ENCODE peak calls at places on chromosomes 4 and X, in nine cellular contexts. One of them, this sample, is unnamed.

GRCh38 chr4:78058591-78059523 is 1.7 kb downstream of the FRAS1 start:
- DNase-seq in uterus: peak
- DNase-seq in NCI-H2081 treated with DMSO at 0.1 percent for 48 hours: no peak
- DNase-seq in NCI-H1092 treated with DMSO at 0.1 percent for 48 hours: peak
- DNase-seq in right lobe of liver: peak
- DNase-seq in fibroblast of gingiva: peak
- DNase-seq in mucosa of descending colon: peak
- DNase-seq in cardiac fibroblast: peak
- DNase-seq in activated naive CD4-positive, alpha-beta T cell treated with anti-CD3 and anti-CD28 coated beads, Interleukin-2, amount 10 ng/mL, durations not matched to agents 7 days and 5 days: no peak
- DNase-seq in this sample: peak

GRCh38 chrX:31071262-31071661 is 579 bp downstream of the FTHL17 start:
- DNase-seq in uterus: no peak
- DNase-seq in NCI-H2081 treated with DMSO at 0.1 percent for 48 hours: no peak
- DNase-seq in NCI-H1092 treated with DMSO at 0.1 percent for 48 hours: no peak
- DNase-seq in right lobe of liver: no peak
- DNase-seq in fibroblast of gingiva: no peak
- DNase-seq in mucosa of descending colon: no peak
- DNase-seq in cardiac fibroblast: no peak
- DNase-seq in activated naive CD4-positive, alpha-beta T cell treated with anti-CD3 and anti-CD28 coated beads, Interleukin-2, amount 10 ng/mL, durations not matched to agents 7 days and 5 days: no peak
- DNase-seq in this sample: no peak

GRCh38 chr4:147760176-147760575 is 28.3 kb downstream of the ARHGAP10 start:
- DNase-seq in uterus: no peak
- DNase-seq in NCI-H2081 treated with DMSO at 0.1 percent for 48 hours: peak
- DNase-seq in NCI-H1092 treated with DMSO at 0.1 percent for 48 hours: peak
- DNase-seq in right lobe of liver: no peak
- DNase-seq in fibroblast of gingiva: no peak
- DNase-seq in mucosa of descending colon: no peak
- DNase-seq in cardiac fibroblast: no peak
- DNase-seq in activated naive CD4-positive, alpha-beta T cell treated with anti-CD3 and anti-CD28 coated beads, Interleukin-2, amount 10 ng/mL, durations not matched to agents 7 days and 5 days: no peak
- DNase-seq in this sample: peak

GRCh38 chr4:174215936-174216699 is 67.3 kb downstream of the FBXO8 start:
- DNase-seq in uterus: no peak
- DNase-seq in NCI-H2081 treated with DMSO at 0.1 percent for 48 hours: no peak
- DNase-seq in NCI-H1092 treated with DMSO at 0.1 percent for 48 hours: no peak
- DNase-seq in right lobe of liver: no peak
- DNase-seq in fibroblast of gingiva: no peak
- DNase-seq in mucosa of descending colon: no peak
- DNase-seq in cardiac fibroblast: no peak
- DNase-seq in activated naive CD4-positive, alpha-beta T cell treated with anti-CD3 and anti-CD28 coated beads, Interleukin-2, amount 10 ng/mL, durations not matched to agents 7 days and 5 days: no peak
- DNase-seq in this sample: no peak

GRCh38 chr4:112938461-112939058 is 110.9 kb upstream of the ANK2 start:
- DNase-seq in uterus: no peak
- DNase-seq in NCI-H2081 treated with DMSO at 0.1 percent for 48 hours: no peak
- DNase-seq in NCI-H1092 treated with DMSO at 0.1 percent for 48 hours: peak
- DNase-seq in right lobe of liver: no peak
- DNase-seq in fibroblast of gingiva: peak
- DNase-seq in mucosa of descending colon: no peak
- DNase-seq in cardiac fibroblast: peak
- DNase-seq in activated naive CD4-positive, alpha-beta T cell treated with anti-CD3 and anti-CD28 coated beads, Interleukin-2, amount 10 ng/mL, durations not matched to agents 7 days and 5 days: no peak
- DNase-seq in this sample: peak

GRCh38 chrX:138890491-138890890 is 179.0 kb upstream of the FGF13 start:
- DNase-seq in uterus: no peak
- DNase-seq in NCI-H2081 treated with DMSO at 0.1 percent for 48 hours: no peak
- DNase-seq in NCI-H1092 treated with DMSO at 0.1 percent for 48 hours: no peak
- DNase-seq in right lobe of liver: no peak
- DNase-seq in fibroblast of gingiva: peak
- DNase-seq in mucosa of descending colon: no peak
- DNase-seq in cardiac fibroblast: no peak
- DNase-seq in activated naive CD4-positive, alpha-beta T cell treated with anti-CD3 and anti-CD28 coated beads, Interleukin-2, amount 10 ng/mL, durations not matched to agents 7 days and 5 days: no peak
- DNase-seq in this sample: no peak

GRCh38 chr4:158906073-158906472 is 137.2 kb downstream of the FNIP2 start:
- DNase-seq in uterus: no peak
- DNase-seq in NCI-H2081 treated with DMSO at 0.1 percent for 48 hours: no peak
- DNase-seq in NCI-H1092 treated with DMSO at 0.1 percent for 48 hours: no peak
- DNase-seq in right lobe of liver: no peak
- DNase-seq in fibroblast of gingiva: no peak
- DNase-seq in mucosa of descending colon: no peak
- DNase-seq in cardiac fibroblast: no peak
- DNase-seq in activated naive CD4-positive, alpha-beta T cell treated with anti-CD3 and anti-CD28 coated beads, Interleukin-2, amount 10 ng/mL, durations not matched to agents 7 days and 5 days: peak
- DNase-seq in this sample: peak

GRCh38 chrX:101803451-101803850 is 128.4 kb downstream of the ZMAT1 start:
- DNase-seq in uterus: no peak
- DNase-seq in NCI-H2081 treated with DMSO at 0.1 percent for 48 hours: no peak
- DNase-seq in NCI-H1092 treated with DMSO at 0.1 percent for 48 hours: peak
- DNase-seq in right lobe of liver: no peak
- DNase-seq in fibroblast of gingiva: no peak
- DNase-seq in mucosa of descending colon: peak
- DNase-seq in cardiac fibroblast: peak
- DNase-seq in activated naive CD4-positive, alpha-beta T cell treated with anti-CD3 and anti-CD28 coated beads, Interleukin-2, amount 10 ng/mL, durations not matched to agents 7 days and 5 days: no peak
- DNase-seq in this sample: peak

GRCh38 chr4:90982787-90983186 is 855.6 kb downstream of the CCSER1 start:
- DNase-seq in uterus: no peak
- DNase-seq in NCI-H2081 treated with DMSO at 0.1 percent for 48 hours: no peak
- DNase-seq in NCI-H1092 treated with DMSO at 0.1 percent for 48 hours: no peak
- DNase-seq in right lobe of liver: no peak
- DNase-seq in fibroblast of gingiva: no peak
- DNase-seq in mucosa of descending colon: no peak
- DNase-seq in cardiac fibroblast: no peak
- DNase-seq in activated naive CD4-positive, alpha-beta T cell treated with anti-CD3 and anti-CD28 coated beads, Interleukin-2, amount 10 ng/mL, durations not matched to agents 7 days and 5 days: no peak
- DNase-seq in this sample: no peak

GRCh38 chrX:85052636-85053343 is 49.1 kb downstream of the APOOL start:
- DNase-seq in uterus: no peak
- DNase-seq in NCI-H2081 treated with DMSO at 0.1 percent for 48 hours: no peak
- DNase-seq in NCI-H1092 treated with DMSO at 0.1 percent for 48 hours: no peak
- DNase-seq in right lobe of liver: no peak
- DNase-seq in fibroblast of gingiva: peak
- DNase-seq in mucosa of descending colon: no peak
- DNase-seq in cardiac fibroblast: peak
- DNase-seq in activated naive CD4-positive, alpha-beta T cell treated with anti-CD3 and anti-CD28 coated beads, Interleukin-2, amount 10 ng/mL, durations not matched to agents 7 days and 5 days: no peak
- DNase-seq in this sample: peak

GRCh38 chr4:88672987-88673386 is 24.6 kb downstream of the NAP1L5 start:
- DNase-seq in uterus: no peak
- DNase-seq in NCI-H2081 treated with DMSO at 0.1 percent for 48 hours: no peak
- DNase-seq in NCI-H1092 treated with DMSO at 0.1 percent for 48 hours: peak
- DNase-seq in right lobe of liver: no peak
- DNase-seq in fibroblast of gingiva: peak
- DNase-seq in mucosa of descending colon: peak
- DNase-seq in cardiac fibroblast: peak
- DNase-seq in activated naive CD4-positive, alpha-beta T cell treated with anti-CD3 and anti-CD28 coated beads, Interleukin-2, amount 10 ng/mL, durations not matched to agents 7 days and 5 days: peak
- DNase-seq in this sample: peak

GRCh38 chr4:29711226-29711625 is 1008.9 kb upstream of the PCDH7 start:
- DNase-seq in uterus: no peak
- DNase-seq in NCI-H2081 treated with DMSO at 0.1 percent for 48 hours: no peak
- DNase-seq in NCI-H1092 treated with DMSO at 0.1 percent for 48 hours: no peak
- DNase-seq in right lobe of liver: no peak
- DNase-seq in fibroblast of gingiva: peak
- DNase-seq in mucosa of descending colon: no peak
- DNase-seq in cardiac fibroblast: no peak
- DNase-seq in activated naive CD4-positive, alpha-beta T cell treated with anti-CD3 and anti-CD28 coated beads, Interleukin-2, amount 10 ng/mL, durations not matched to agents 7 days and 5 days: no peak
- DNase-seq in this sample: peak

GRCh38 chr4:51884606-51885005 is 41.7 kb downstream of the DCUN1D4 start:
- DNase-seq in uterus: no peak
- DNase-seq in NCI-H2081 treated with DMSO at 0.1 percent for 48 hours: no peak
- DNase-seq in NCI-H1092 treated with DMSO at 0.1 percent for 48 hours: no peak
- DNase-seq in right lobe of liver: no peak
- DNase-seq in fibroblast of gingiva: no peak
- DNase-seq in mucosa of descending colon: no peak
- DNase-seq in cardiac fibroblast: no peak
- DNase-seq in activated naive CD4-positive, alpha-beta T cell treated with anti-CD3 and anti-CD28 coated beads, Interleukin-2, amount 10 ng/mL, durations not matched to agents 7 days and 5 days: no peak
- DNase-seq in this sample: no peak

GRCh38 chr4:110042540-110043517 is 130.1 kb downstream of the EGF start:
- DNase-seq in uterus: no peak
- DNase-seq in NCI-H2081 treated with DMSO at 0.1 percent for 48 hours: no peak
- DNase-seq in NCI-H1092 treated with DMSO at 0.1 percent for 48 hours: no peak
- DNase-seq in right lobe of liver: no peak
- DNase-seq in fibroblast of gingiva: peak
- DNase-seq in mucosa of descending colon: no peak
- DNase-seq in cardiac fibroblast: no peak
- DNase-seq in activated naive CD4-positive, alpha-beta T cell treated with anti-CD3 and anti-CD28 coated beads, Interleukin-2, amount 10 ng/mL, durations not matched to agents 7 days and 5 days: no peak
- DNase-seq in this sample: no peak

GRCh38 chr4:19514276-19515070 is 737.2 kb upstream of the SLIT2 start:
- DNase-seq in uterus: no peak
- DNase-seq in NCI-H2081 treated with DMSO at 0.1 percent for 48 hours: no peak
- DNase-seq in NCI-H1092 treated with DMSO at 0.1 percent for 48 hours: no peak
- DNase-seq in right lobe of liver: no peak
- DNase-seq in fibroblast of gingiva: peak
- DNase-seq in mucosa of descending colon: no peak
- DNase-seq in cardiac fibroblast: no peak
- DNase-seq in activated naive CD4-positive, alpha-beta T cell treated with anti-CD3 and anti-CD28 coated beads, Interleukin-2, amount 10 ng/mL, durations not matched to agents 7 days and 5 days: no peak
- DNase-seq in this sample: no peak

GRCh38 chr4:101790521-101791188 is at the start of gene BANK1:
- DNase-seq in uterus: no peak
- DNase-seq in NCI-H2081 treated with DMSO at 0.1 percent for 48 hours: no peak
- DNase-seq in NCI-H1092 treated with DMSO at 0.1 percent for 48 hours: peak
- DNase-seq in right lobe of liver: peak
- DNase-seq in fibroblast of gingiva: peak
- DNase-seq in mucosa of descending colon: peak
- DNase-seq in cardiac fibroblast: peak
- DNase-seq in activated naive CD4-positive, alpha-beta T cell treated with anti-CD3 and anti-CD28 coated beads, Interleukin-2, amount 10 ng/mL, durations not matched to agents 7 days and 5 days: peak
- DNase-seq in this sample: peak

GRCh38 chr4:113905301-113905700 is 74.1 kb downstream of the ARSJ start:
- DNase-seq in uterus: no peak
- DNase-seq in NCI-H2081 treated with DMSO at 0.1 percent for 48 hours: no peak
- DNase-seq in NCI-H1092 treated with DMSO at 0.1 percent for 48 hours: no peak
- DNase-seq in right lobe of liver: no peak
- DNase-seq in fibroblast of gingiva: peak
- DNase-seq in mucosa of descending colon: no peak
- DNase-seq in cardiac fibroblast: no peak
- DNase-seq in activated naive CD4-positive, alpha-beta T cell treated with anti-CD3 and anti-CD28 coated beads, Interleukin-2, amount 10 ng/mL, durations not matched to agents 7 days and 5 days: no peak
- DNase-seq in this sample: no peak

GRCh38 chrX:149453030-149453429 is 52.1 kb downstream of the IDS start:
- DNase-seq in uterus: no peak
- DNase-seq in NCI-H2081 treated with DMSO at 0.1 percent for 48 hours: no peak
- DNase-seq in NCI-H1092 treated with DMSO at 0.1 percent for 48 hours: no peak
- DNase-seq in right lobe of liver: no peak
- DNase-seq in fibroblast of gingiva: peak
- DNase-seq in mucosa of descending colon: no peak
- DNase-seq in cardiac fibroblast: peak
- DNase-seq in activated naive CD4-positive, alpha-beta T cell treated with anti-CD3 and anti-CD28 coated beads, Interleukin-2, amount 10 ng/mL, durations not matched to agents 7 days and 5 days: no peak
- DNase-seq in this sample: peak

GRCh38 chr4:68373513-68373912 is 23.6 kb upstream of the YTHDC1 start:
- DNase-seq in uterus: peak
- DNase-seq in NCI-H2081 treated with DMSO at 0.1 percent for 48 hours: no peak
- DNase-seq in NCI-H1092 treated with DMSO at 0.1 percent for 48 hours: peak
- DNase-seq in right lobe of liver: peak
- DNase-seq in fibroblast of gingiva: peak
- DNase-seq in mucosa of descending colon: peak
- DNase-seq in cardiac fibroblast: peak
- DNase-seq in activated naive CD4-positive, alpha-beta T cell treated with anti-CD3 and anti-CD28 coated beads, Interleukin-2, amount 10 ng/mL, durations not matched to agents 7 days and 5 days: peak
- DNase-seq in this sample: no peak

GRCh38 chr4:8322794-8323704 is 53.5 kb downstream of the HTRA3 start:
- DNase-seq in uterus: no peak
- DNase-seq in NCI-H2081 treated with DMSO at 0.1 percent for 48 hours: no peak
- DNase-seq in NCI-H1092 treated with DMSO at 0.1 percent for 48 hours: no peak
- DNase-seq in right lobe of liver: peak
- DNase-seq in fibroblast of gingiva: no peak
- DNase-seq in mucosa of descending colon: no peak
- DNase-seq in cardiac fibroblast: no peak
- DNase-seq in activated naive CD4-positive, alpha-beta T cell treated with anti-CD3 and anti-CD28 coated beads, Interleukin-2, amount 10 ng/mL, durations not matched to agents 7 days and 5 days: no peak
- DNase-seq in this sample: no peak

GRCh38 chrX:31499120-31499519 is 427.3 kb upstream of the FTHL17 start:
- DNase-seq in uterus: no peak
- DNase-seq in NCI-H2081 treated with DMSO at 0.1 percent for 48 hours: no peak
- DNase-seq in NCI-H1092 treated with DMSO at 0.1 percent for 48 hours: no peak
- DNase-seq in right lobe of liver: no peak
- DNase-seq in fibroblast of gingiva: peak
- DNase-seq in mucosa of descending colon: no peak
- DNase-seq in cardiac fibroblast: peak
- DNase-seq in activated naive CD4-positive, alpha-beta T cell treated with anti-CD3 and anti-CD28 coated beads, Interleukin-2, amount 10 ng/mL, durations not matched to agents 7 days and 5 days: no peak
- DNase-seq in this sample: no peak

GRCh38 chrX:119156241-119156640 is 28.6 kb upstream of the KIAA1210 start:
- DNase-seq in uterus: no peak
- DNase-seq in NCI-H2081 treated with DMSO at 0.1 percent for 48 hours: no peak
- DNase-seq in NCI-H1092 treated with DMSO at 0.1 percent for 48 hours: no peak
- DNase-seq in right lobe of liver: no peak
- DNase-seq in fibroblast of gingiva: no peak
- DNase-seq in mucosa of descending colon: no peak
- DNase-seq in cardiac fibroblast: no peak
- DNase-seq in activated naive CD4-positive, alpha-beta T cell treated with anti-CD3 and anti-CD28 coated beads, Interleukin-2, amount 10 ng/mL, durations not matched to agents 7 days and 5 days: no peak
- DNase-seq in this sample: no peak

GRCh38 chrX:48468693-48469691 is 1.1 kb downstream of the SLC38A5 start:
- DNase-seq in uterus: no peak
- DNase-seq in NCI-H2081 treated with DMSO at 0.1 percent for 48 hours: no peak
- DNase-seq in NCI-H1092 treated with DMSO at 0.1 percent for 48 hours: no peak
- DNase-seq in right lobe of liver: no peak
- DNase-seq in fibroblast of gingiva: no peak
- DNase-seq in mucosa of descending colon: peak
- DNase-seq in cardiac fibroblast: no peak
- DNase-seq in activated naive CD4-positive, alpha-beta T cell treated with anti-CD3 and anti-CD28 coated beads, Interleukin-2, amount 10 ng/mL, durations not matched to agents 7 days and 5 days: peak
- DNase-seq in this sample: no peak

GRCh38 chr4:67286724-67287123 is 258.6 kb downstream of the CENPC start:
- DNase-seq in uterus: no peak
- DNase-seq in NCI-H2081 treated with DMSO at 0.1 percent for 48 hours: no peak
- DNase-seq in NCI-H1092 treated with DMSO at 0.1 percent for 48 hours: no peak
- DNase-seq in right lobe of liver: no peak
- DNase-seq in fibroblast of gingiva: no peak
- DNase-seq in mucosa of descending colon: no peak
- DNase-seq in cardiac fibroblast: no peak
- DNase-seq in activated naive CD4-positive, alpha-beta T cell treated with anti-CD3 and anti-CD28 coated beads, Interleukin-2, amount 10 ng/mL, durations not matched to agents 7 days and 5 days: no peak
- DNase-seq in this sample: no peak

GRCh38 chr4:28469886-28470285 is 1609.2 kb downstream of the STIM2 start:
- DNase-seq in uterus: no peak
- DNase-seq in NCI-H2081 treated with DMSO at 0.1 percent for 48 hours: no peak
- DNase-seq in NCI-H1092 treated with DMSO at 0.1 percent for 48 hours: no peak
- DNase-seq in right lobe of liver: no peak
- DNase-seq in fibroblast of gingiva: peak
- DNase-seq in mucosa of descending colon: no peak
- DNase-seq in cardiac fibroblast: peak
- DNase-seq in activated naive CD4-positive, alpha-beta T cell treated with anti-CD3 and anti-CD28 coated beads, Interleukin-2, amount 10 ng/mL, durations not matched to agents 7 days and 5 days: no peak
- DNase-seq in this sample: no peak

GRCh38 chr4:15162465-15163283 is 160.4 kb downstream of the CPEB2 start:
- DNase-seq in uterus: no peak
- DNase-seq in NCI-H2081 treated with DMSO at 0.1 percent for 48 hours: no peak
- DNase-seq in NCI-H1092 treated with DMSO at 0.1 percent for 48 hours: peak
- DNase-seq in right lobe of liver: no peak
- DNase-seq in fibroblast of gingiva: peak
- DNase-seq in mucosa of descending colon: no peak
- DNase-seq in cardiac fibroblast: peak
- DNase-seq in activated naive CD4-positive, alpha-beta T cell treated with anti-CD3 and anti-CD28 coated beads, Interleukin-2, amount 10 ng/mL, durations not matched to agents 7 days and 5 days: no peak
- DNase-seq in this sample: peak